ENCODE peak calls at places on chromosomes 3 and 15, in nine cellular contexts. R, Y, B, U, Q, C, W, M and N are unnamed samples.

GRCh38 chr15:77753238-77753873 is 120.6 kb upstream of the LINGO1 start:
- DNase-seq in R (peak; percentile 49), Y (no peak), B (no peak), U (no peak), Q (no peak), C (no peak), W (no peak), M (no peak), N (no peak)

GRCh38 chr3:100682056-100682853 is 27.0 kb upstream of the TFG start:
- DNase-seq in R (no peak), Y (no peak), B (no peak), U (no peak), Q (no peak), C (no peak), W (no peak), M (peak; percentile 82), N (no peak)

GRCh38 chr15:32855942-32856341 is 138.1 kb downstream of the GREM1 start:
- DNase-seq in R (peak; percentile 81), Y (no peak), B (peak; percentile 100), U (peak; percentile 45), Q (no peak), C (no peak), W (no peak), M (no peak), N (no peak)

GRCh38 chr3:171356251-171356650 is 104.0 kb downstream of the TNIK start:
- DNase-seq in R (no peak), Y (no peak), B (peak; percentile 23), U (no peak), Q (no peak), C (no peak), W (no peak), M (no peak), N (no peak)

GRCh38 chr3:157595259-157595658 is 92.0 kb upstream of the VEPH1 start:
- DNase-seq in R (no peak), Y (no peak), B (no peak), U (no peak), Q (no peak), C (no peak), W (no peak), M (no peak), N (no peak)

GRCh38 chr3:193780810-193781472 is 187.9 kb downstream of the OPA1 start:
- DNase-seq in R (peak; percentile 95), Y (no peak), B (peak; percentile 71), U (no peak), Q (peak; percentile 74), C (peak; percentile 35), W (peak; percentile 80), M (no peak), N (peak; percentile 13)

GRCh38 chr3:188003188-188004171 is 150.5 kb upstream of the LPP start:
- DNase-seq in R (no peak), Y (no peak), B (no peak), U (no peak), Q (peak; percentile 43), C (peak; percentile 57), W (no peak), M (no peak), N (no peak)

GRCh38 chr3:115239717-115240116 is 92.6 kb upstream of the ZBTB20 start:
- DNase-seq in R (peak; percentile 86), Y (peak; percentile 59), B (peak; percentile 99), U (peak; percentile 90), Q (no peak), C (peak; percentile 21), W (peak; percentile 62), M (no peak), N (no peak)

GRCh38 chr15:68636256-68636655 is 57.5 kb downstream of the CORO2B start:
- DNase-seq in R (no peak), Y (no peak), B (no peak), U (no peak), Q (no peak), C (no peak), W (no peak), M (no peak), N (no peak)

GRCh38 chr3:104519968-104520655 is 846.6 kb upstream of the ALCAM start:
- DNase-seq in R (no peak), Y (no peak), B (peak; percentile 8), U (no peak), Q (no peak), C (no peak), W (no peak), M (no peak), N (no peak)

GRCh38 chr15:34837246-34838016 is 42.1 kb upstream of the ACTC1 start:
- DNase-seq in R (no peak), Y (no peak), B (peak; percentile 91), U (no peak), Q (no peak), C (no peak), W (no peak), M (no peak), N (no peak)

GRCh38 chr15:101134780-101135179 is 117.1 kb downstream of the CHSY1 start:
- DNase-seq in R (no peak), Y (no peak), B (no peak), U (no peak), Q (no peak), C (no peak), W (no peak), M (no peak), N (no peak)

GRCh38 chr3:152737021-152737908 is 97.7 kb upstream of the P2RY1 start:
- DNase-seq in R (no peak), Y (no peak), B (peak; percentile 82), U (peak; percentile 16), Q (no peak), C (no peak), W (no peak), M (no peak), N (no peak)
- H3K27ac ChIP-seq in R (no peak overlapping the region), Y (no peak overlapping the region), B (no peak overlapping the region), U (no peak overlapping the region), Q (no peak overlapping the region), C (no peak overlapping the region), W (no peak overlapping the region), M (no peak overlapping the region), N (no peak overlapping the region)

GRCh38 chr3:183635431-183636220 is at the start of gene KLHL24:
- DNase-seq in R (peak; percentile 95), Y (peak; percentile 75), B (peak; percentile 84), U (peak; percentile 82), Q (peak; percentile 95), C (peak; percentile 93), W (peak; percentile 96), M (peak; percentile 95), N (peak; percentile 82)
- TF ChIP-seq CTCF in R (no peak), Y (no peak), B (no peak), U (no peak), Q (peak; percentile 20), C (no peak), W (no peak), M (no peak), N (no peak)

GRCh38 chr15:70195171-70195807 is 97.6 kb upstream of the TLE3 start:
- DNase-seq in R (no peak), Y (no peak), B (no peak), U (no peak), Q (no peak), C (no peak), W (no peak), M (no peak), N (no peak)

GRCh38 chr15:70196314-70197291 is 98.9 kb upstream of the TLE3 start:
- DNase-seq in R (peak; percentile 98), Y (no peak), B (peak; percentile 99), U (no peak), Q (peak; percentile 60), C (peak; percentile 39), W (peak; percentile 85), M (no peak), N (no peak)

GRCh38 chr15:70197318-70197944 is 99.7 kb upstream of the TLE3 start:
- DNase-seq in R (no peak), Y (no peak), B (peak; percentile 26), U (no peak), Q (no peak), C (no peak), W (no peak), M (no peak), N (no peak)

GRCh38 chr15:70194266-70194665 is 96.5 kb upstream of the TLE3 start:
- DNase-seq in R (no peak), Y (no peak), B (no peak), U (no peak), Q (no peak), C (no peak), W (no peak), M (no peak), N (no peak)

DNA sequence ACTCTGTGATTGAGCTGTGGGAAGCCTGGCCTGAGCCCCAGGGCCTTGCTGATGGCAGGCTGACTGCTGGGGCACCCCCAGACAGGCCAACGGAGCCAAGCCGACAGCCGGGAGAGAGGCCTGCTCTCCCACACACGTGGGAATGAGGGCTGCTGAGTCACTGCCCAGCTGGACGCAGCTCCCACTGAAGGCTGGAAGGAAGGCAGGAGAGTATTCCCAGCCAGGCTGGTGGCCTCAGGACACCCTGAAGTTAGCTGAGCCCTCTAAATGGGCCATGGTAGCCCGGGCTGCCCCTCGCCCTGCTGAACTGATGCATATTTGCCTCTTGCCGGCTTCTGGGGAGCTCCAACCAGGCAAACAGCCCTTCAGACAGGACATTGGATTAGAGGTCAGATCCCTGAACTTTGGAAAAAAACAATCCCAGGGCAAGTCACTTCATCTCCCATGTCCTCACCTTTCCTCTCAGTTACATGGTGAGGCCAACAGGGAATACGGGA is 98.1 kb upstream of the TLE3 start:
- DNase-seq in R (no peak), Y (no peak), B (peak; percentile 95), U (no peak), Q (peak; percentile 59), C (peak; percentile 35), W (no peak), M (no peak), N (no peak)
- H3K27ac ChIP-seq in R (peak overlapping the region; percentile 89), Y (peak overlapping the region; percentile 85), B (peak overlapping the region; percentile 90), U (no peak overlapping the region), Q (peak overlapping the region; percentile 61), C (peak overlapping the region; percentile 10), W (peak overlapping the region; percentile 60), M (no peak overlapping the region), N (no peak overlapping the region)

GRCh38 chr3:62186967-62187366 is 186.4 kb downstream of the FEZF2 start:
- DNase-seq in R (peak; percentile 4), Y (no peak), B (no peak), U (peak; percentile 0), Q (no peak), C (no peak), W (no peak), M (no peak), N (no peak)
- TF ChIP-seq CTCF in R (peak; percentile 24), Y (peak; percentile 45), B (peak; percentile 41), U (no peak), Q (peak; percentile 38), C (peak; percentile 38), W (peak; percentile 22), M (peak; percentile 19), N (no peak)

DNA sequence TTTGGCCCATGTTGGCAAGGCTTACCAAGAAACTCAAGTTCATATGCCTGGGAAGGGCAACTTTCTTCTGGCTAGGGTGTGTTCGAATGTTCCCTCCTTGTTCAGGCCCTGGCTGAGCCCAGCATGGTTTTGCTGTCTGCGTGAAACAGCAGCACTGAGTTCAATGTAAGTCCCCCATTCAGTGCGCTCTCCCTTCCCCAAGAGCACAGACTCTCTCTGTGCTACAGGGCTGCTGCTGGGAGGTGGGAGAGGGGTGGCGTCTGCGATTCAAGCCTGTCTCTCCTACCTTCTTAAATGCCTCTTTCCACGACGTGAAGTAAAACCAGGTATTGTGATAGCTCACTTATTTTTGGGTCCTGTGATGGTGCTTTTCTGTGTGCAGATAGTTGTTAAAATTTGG is 289.3 kb upstream of the GOLIM4 start:
- DNase-seq in R (no peak), Y (no peak), B (no peak), U (no peak), Q (no peak), C (no peak), W (no peak), M (no peak), N (no peak)
- H3K27ac ChIP-seq in R (no peak overlapping the region), Y (no peak overlapping the region), B (no peak overlapping the region), U (no peak overlapping the region), Q (no peak overlapping the region), C (no peak overlapping the region), W (no peak overlapping the region), M (no peak overlapping the region), N (no peak overlapping the region)